ENCODE peak calls at places on chromosomes 4 and X, in six cellular contexts. G is Panc1, I is GM23338, W is transverse colon, N is HCT116, Y is prostate gland. U is an unnamed sample.

GRCh38 chr4:165355900-165356300 is 22.9 kb upstream of the CPE start:
- DNase-seq in G (no peak), I (peak), W (no peak), N (peak), Y (peak), U (no peak)

GRCh38 chrX:21985332-21985777 is 44.8 kb downstream of the SMS start:
- DNase-seq in G (peak), I (peak), W (peak), N (peak), Y (peak), U (no peak)

GRCh38 chr4:118711047-118711446 is 25.9 kb downstream of the METTL14 start:
- DNase-seq in G (no peak), I (no peak), W (no peak), N (no peak), Y (no peak), U (no peak)

GRCh38 chr4:89249716-89250361 is 57.8 kb downstream of the GPRIN3 start:
- DNase-seq in G (no peak), I (peak), W (no peak), N (no peak), Y (no peak), U (no peak)

GRCh38 chr4:88725143-88725542 is 27.5 kb upstream of the NAP1L5 start:
- DNase-seq in G (no peak), I (peak), W (no peak), N (no peak), Y (no peak), U (no peak)

GRCh38 chr4:57658188-57658587 is 548.0 kb upstream of the IGFBP7 start:
- DNase-seq in G (no peak), I (no peak), W (no peak), N (no peak), Y (no peak), U (no peak)

GRCh38 chrX:29726811-29727210 is 488.6 kb upstream of the MAGEB2 start:
- DNase-seq in G (no peak), I (no peak), W (no peak), N (no peak), Y (no peak), U (no peak)

GRCh38 chrX:25721564-25721963 is 416.6 kb upstream of the MAGEB18 start:
- DNase-seq in G (no peak), I (peak), W (no peak), N (no peak), Y (no peak), U (no peak)

GRCh38 chrX:70313503-70313902 is 23.6 kb downstream of the KIF4A start:
- DNase-seq in G (no peak), I (no peak), W (no peak), N (no peak), Y (no peak), U (no peak)

GRCh38 chr4:67723949-67724348 is 23.0 kb upstream of the UBA6 start:
- DNase-seq in G (no peak), I (peak), W (no peak), N (no peak), Y (no peak), U (no peak)

GRCh38 chr4:8176547-8177399 is 18.2 kb upstream of the ABLIM2 start:
- DNase-seq in G (peak), I (peak), W (peak), N (peak), Y (no peak), U (peak)

GRCh38 chr4:13159041-13159620 is 325.0 kb downstream of the RAB28 start:
- DNase-seq in G (no peak), I (no peak), W (no peak), N (no peak), Y (no peak), U (no peak)

GRCh38 chrX:108312011-108312410 is 126.2 kb downstream of the COL4A6 start:
- DNase-seq in G (no peak), I (no peak), W (no peak), N (no peak), Y (no peak), U (no peak)

GRCh38 chr4:4856071-4857000 is 3.1 kb upstream of the MSX1 start:
- DNase-seq in G (no peak), I (peak), W (no peak), N (no peak), Y (no peak), U (peak)

GRCh38 chr4:39466747-39467146 is 7.9 kb downstream of the LIAS start:
- DNase-seq in G (no peak), I (no peak), W (no peak), N (no peak), Y (no peak), U (no peak)

GRCh38 chrX:8738588-8739189 is 6.8 kb upstream of the ANOS1 start:
- DNase-seq in G (no peak), I (peak), W (peak), N (no peak), Y (peak), U (no peak)

GRCh38 chr4:102447413-102447812 is 53.7 kb upstream of the NFKB1 start:
- DNase-seq in G (no peak), I (no peak), W (no peak), N (no peak), Y (no peak), U (no peak)

GRCh38 chr4:119025916-119026661 is 109.5 kb upstream of the MYOZ2 start:
- DNase-seq in G (peak), I (no peak), W (peak), N (peak), Y (peak), U (no peak)

GRCh38 chr4:66577922-66578321 is 907.6 kb upstream of the EPHA5 start:
- DNase-seq in G (no peak), I (no peak), W (no peak), N (no peak), Y (no peak), U (no peak)

GRCh38 chr4:158159054-158159717 is 13.6 kb downstream of the GASK1B start:
- DNase-seq in G (no peak), I (no peak), W (no peak), N (no peak), Y (no peak), U (no peak)

GRCh38 chrX:96770315-96770714 is 85.7 kb downstream of the DIAPH2 start:
- DNase-seq in G (no peak), I (peak), W (no peak), N (no peak), Y (no peak), U (no peak)

GRCh38 chrX:28552882-28553829 is 34.1 kb upstream of the IL1RAPL1 start:
- DNase-seq in G (no peak), I (no peak), W (no peak), N (no peak), Y (no peak), U (no peak)

GRCh38 chr4:147487616-147488015 is 6.7 kb downstream of the EDNRA start:
- DNase-seq in G (no peak), I (no peak), W (no peak), N (no peak), Y (no peak), U (no peak)

GRCh38 chr4:99102634-99103033 is 14.0 kb upstream of the ADH5 start:
- DNase-seq in G (no peak), I (no peak), W (no peak), N (no peak), Y (no peak), U (no peak)

GRCh38 chr4:159608434-159608833 is 505.6 kb downstream of the RAPGEF2 start:
- DNase-seq in G (no peak), I (no peak), W (no peak), N (no peak), Y (no peak), U (no peak)

GRCh38 chrX:120549483-120550452 is 11.0 kb downstream of the CUL4B start:
- DNase-seq in G (peak), I (no peak), W (no peak), N (peak), Y (no peak), U (no peak)

GRCh38 chrX:113929004-113929403 is 654.9 kb upstream of the HTR2C start:
- DNase-seq in G (peak), I (peak), W (peak), N (peak), Y (peak), U (no peak)

DNA sequence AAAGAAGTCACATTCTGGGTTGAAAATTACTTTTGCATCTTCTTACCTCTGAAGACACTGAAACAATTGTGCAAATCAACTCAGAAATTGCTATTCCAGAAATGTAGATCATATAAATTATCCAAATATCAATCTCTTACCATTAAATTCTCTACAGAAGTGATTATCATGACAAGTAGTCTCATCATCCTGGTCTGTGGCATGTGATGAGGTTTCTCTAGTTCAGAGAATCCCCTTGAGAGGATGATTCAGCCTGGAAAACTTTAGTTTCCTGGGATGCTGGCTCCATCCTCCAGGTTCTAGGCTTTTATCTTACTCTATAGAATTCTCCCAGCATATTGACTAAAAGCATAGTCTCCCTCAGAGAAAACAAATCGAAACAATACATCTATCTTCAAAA is 76.2 kb upstream of the S100G start:
- DNase-seq in G (no peak), I (no peak), W (no peak), N (no peak), Y (no peak), U (no peak)
- TF ChIP-seq POLR2AphosphoS5 in G (no peak), I (no peak), W (no peak), N (no peak), Y (no peak), U (no peak)

GRCh38 chr4:22607382-22607781 is 85.4 kb upstream of the GBA3 start:
- DNase-seq in G (no peak), I (peak), W (peak), N (peak), Y (peak), U (no peak)
- TF ChIP-seq CTCF in G (peak), I (peak), W (peak), N (peak), Y (peak), U (no peak)

GRCh38 chrX:100635989-100636320 is 651 bp downstream of the TSPAN6 start:
- DNase-seq in G (no peak), I (peak), W (no peak), N (no peak), Y (no peak), U (no peak)

GRCh38 chrX:100635040-100635439 is 1.6 kb downstream of the TSPAN6 start:
- DNase-seq in G (no peak), I (no peak), W (no peak), N (no peak), Y (no peak), U (no peak)

GRCh38 chrX:100642296-100642695 is 1.7 kb upstream of the SRPX2 start:
- DNase-seq in G (no peak), I (peak), W (no peak), N (no peak), Y (no peak), U (no peak)

DNA sequence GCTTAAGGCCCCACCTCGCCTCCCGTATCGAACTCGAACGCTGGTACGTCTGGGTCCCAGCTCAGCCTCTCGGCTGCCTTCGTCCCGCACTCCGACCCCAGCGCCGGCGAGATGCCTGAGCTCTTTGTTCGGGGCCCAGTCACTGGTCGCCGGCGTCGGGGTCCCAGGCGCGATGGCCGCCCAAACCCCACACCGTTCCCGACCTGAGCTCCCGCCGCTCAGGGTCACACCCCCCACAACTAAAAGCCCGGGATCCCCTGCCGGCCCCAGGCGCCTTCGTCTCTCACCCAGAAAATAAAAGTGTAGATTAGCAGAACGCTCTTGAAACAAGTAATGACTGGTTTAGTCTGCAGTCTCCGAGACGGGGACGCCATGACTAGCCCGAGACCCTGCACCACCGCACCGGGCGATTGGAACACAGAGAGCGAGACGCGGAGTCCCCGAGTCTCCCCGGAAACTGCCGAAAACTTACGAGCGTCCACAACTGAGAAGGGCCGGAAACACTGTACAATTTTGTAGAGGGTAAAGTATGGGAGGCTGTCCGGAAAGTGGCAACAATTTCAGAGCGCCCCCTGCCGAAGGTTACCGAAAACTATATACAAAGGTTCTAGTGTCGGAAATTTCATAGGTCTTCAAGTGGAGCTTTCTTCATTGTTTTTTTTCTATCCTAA is at the start of gene TSPAN6:
- DNase-seq in G (peak), I (peak), W (peak), N (peak), Y (peak), U (peak)
- TF ChIP-seq POLR2AphosphoS5 in G (no peak), I (peak), W (peak), N (peak), Y (peak), U (peak)

GRCh38 chrX:125436855-125437254 is 117.2 kb downstream of the TEX13C start:
- DNase-seq in G (no peak), I (peak), W (no peak), N (no peak), Y (no peak), U (no peak)
- TF ChIP-seq CTCF in G (peak), I (peak), W (no peak), N (no peak), Y (peak), U (no peak)

DNA sequence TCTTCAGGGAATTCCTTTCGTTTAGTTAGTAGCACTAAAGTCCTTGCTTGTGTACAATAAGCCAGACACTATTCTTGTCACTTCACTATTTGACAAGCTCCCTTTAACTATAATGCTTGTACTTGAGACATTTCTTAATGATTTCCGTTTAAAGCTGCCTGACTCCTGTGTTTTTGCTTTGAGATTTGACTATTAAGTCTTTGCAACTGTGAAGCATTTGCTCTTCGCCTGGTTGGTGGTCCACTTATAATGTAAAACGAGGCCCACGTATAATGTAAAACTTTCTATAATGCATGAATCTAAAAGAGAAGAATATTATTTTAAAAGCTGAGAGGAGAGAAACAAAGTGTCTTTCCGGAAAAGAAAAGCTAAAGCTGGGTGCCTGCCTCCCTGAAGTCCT is 204.1 kb upstream of the FAM47C start:
- DNase-seq in G (no peak), I (no peak), W (no peak), N (no peak), Y (no peak), U (no peak)
- TF ChIP-seq POLR2AphosphoS5 in G (no peak), I (no peak), W (no peak), N (no peak), Y (no peak), U (no peak)

GRCh38 chrX:79592259-79592658 is 225.1 kb upstream of the ITM2A start:
- DNase-seq in G (no peak), I (peak), W (no peak), N (no peak), Y (no peak), U (no peak)
- TF ChIP-seq CTCF in G (peak), I (peak), W (no peak), N (no peak), Y (no peak), U (no peak)

GRCh38 chrX:41085105-41085882 is at the start of gene USP9X:
- DNase-seq in G (peak), I (peak), W (peak), N (peak), Y (peak), U (peak)
- TF ChIP-seq POLR2AphosphoS5 in G (no peak), I (peak), W (peak), N (peak), Y (peak), U (peak)

GRCh38 chrX:154481911-154482601 is 3.0 kb upstream of the LAGE3 start:
- DNase-seq in G (no peak), I (no peak), W (no peak), N (no peak), Y (no peak), U (peak)
- TF ChIP-seq CTCF in G (no peak), I (no peak), W (no peak), N (no peak), Y (no peak), U (no peak)

GRCh38 chr4:69760455-69760854 is at the start of gene SULT1B1:
- DNase-seq in G (no peak), I (no peak), W (peak), N (no peak), Y (no peak), U (peak)
- TF ChIP-seq POLR2AphosphoS5 in G (no peak), I (no peak), W (no peak), N (no peak), Y (no peak), U (peak)